ENCODE peak calls at places on chromosomes 4 and X, in five cellular contexts. U is MM.1S, I is SW480, T is pons, F is iPS-NIHi11. C is an unnamed sample.

GRCh38 chr4:122458625-122459024 is 2.1 kb upstream of the IL2 start:
- DNase-seq in U (no peak), I (no peak), T (peak), F (no peak), C (peak)

GRCh38 chr4:150078041-150078995 is at the start of gene DCLK2:
- DNase-seq in U (peak), I (peak), T (peak), F (peak), C (peak)

GRCh38 chr4:125833-126232 is 1.5 kb downstream of the ZNF718 start:
- DNase-seq in U (no peak), I (no peak), T (no peak), F (no peak), C (no peak)

GRCh38 chrX:38315186-38315585 is 12.1 kb downstream of the RPGR start:
- DNase-seq in U (no peak), I (no peak), T (no peak), F (no peak), C (no peak)

GRCh38 chrX:40079572-40079971 is 18.2 kb downstream of the BCOR start:
- DNase-seq in U (no peak), I (no peak), T (no peak), F (no peak), C (no peak)

GRCh38 chrX:36916941-36917340 is 91.2 kb upstream of the FAM47C start:
- DNase-seq in U (no peak), I (no peak), T (no peak), F (no peak), C (no peak)

GRCh38 chrX:149515954-149516602 is 11.0 kb upstream of the IDS start:
- DNase-seq in U (no peak), I (no peak), T (no peak), F (no peak), C (no peak)

GRCh38 chrX:22246620-22247019 is 26.1 kb upstream of the CBLL2 start:
- DNase-seq in U (no peak), I (no peak), T (no peak), F (no peak), C (no peak)

GRCh38 chrX:103330601-103331397 is 760 bp downstream of the TCEAL7 start:
- DNase-seq in U (no peak), I (no peak), T (no peak), F (peak), C (no peak)

GRCh38 chrX:150887906-150888465 is 10.5 kb downstream of the CD99L2 start:
- DNase-seq in U (no peak), I (no peak), T (peak), F (no peak), C (no peak)

GRCh38 chr4:1099684-1100335 is 13.6 kb downstream of the RNF212 start:
- DNase-seq in U (no peak), I (no peak), T (no peak), F (no peak), C (no peak)

GRCh38 chrX:74925210-74926088 is at the start of gene NEXMIF:
- DNase-seq in U (peak), I (no peak), T (peak), F (peak), C (no peak)

GRCh38 chr4:108877821-108878220 is 115.0 kb upstream of the ETNPPL start:
- DNase-seq in U (no peak), I (no peak), T (no peak), F (no peak), C (no peak)

GRCh38 chrX:48960291-48960690 is 2.9 kb upstream of the OTUD5 start:
- DNase-seq in U (no peak), I (no peak), T (no peak), F (no peak), C (no peak)

GRCh38 chr4:20698382-20698781 is 1.9 kb upstream of the PACRGL start:
- DNase-seq in U (no peak), I (no peak), T (no peak), F (no peak), C (no peak)

GRCh38 chr4:173318648-173319211 is 15.4 kb downstream of the HMGB2 start:
- DNase-seq in U (peak), I (peak), T (peak), F (no peak), C (peak)

GRCh38 chrX:74521961-74522833 is 92.2 kb downstream of the RLIM start:
- DNase-seq in U (no peak), I (no peak), T (no peak), F (no peak), C (no peak)

GRCh38 chr4:27318740-27319139 is 458.1 kb downstream of the STIM2 start:
- DNase-seq in U (no peak), I (peak), T (peak), F (peak), C (no peak)

C was measured in SJSA1.